ENCODE peak calls at places on chromosomes 1 and 21, in seven cellular contexts. One of them, this sample, is unnamed.

GRCh38 chr1:224736619-224737352 is 120.7 kb downstream of the CNIH3 start:
- DNase-seq in Calu3: no peak
- DNase-seq in iPS DF 19.7: no peak
- DNase-seq in GM23338: peak; percentile 31
- DNase-seq in stimulated activated CD8-positive, alpha-beta memory T cell treated with anti-CD3 and anti-CD28 coated beads, Interleukin-4, amount 100 ng/mL, for 1 hour: no peak
- DNase-seq in NCI-H2029 treated with DMSO at 0.1 percent for 48 hours: no peak
- DNase-seq in GM12891: no peak
- DNase-seq in this sample: no peak

GRCh38 chr1:81582467-81582986 is 218.2 kb upstream of the ADGRL2 start:
- DNase-seq in stimulated activated CD8-positive, alpha-beta memory T cell treated with anti-CD3 and anti-CD28 coated beads, Interleukin-4, amount 100 ng/mL, for 1 hour: no peak
- DNase-seq in iPS DF 19.7: no peak
- DNase-seq in GM12891: no peak
- DNase-seq in NCI-H2029 treated with DMSO at 0.1 percent for 48 hours: no peak
- DNase-seq in Calu3: no peak
- DNase-seq in GM23338: no peak
- DNase-seq in this sample: no peak

GRCh38 chr1:205630651-205631009 is 1.2 kb downstream of the ELK4 start:
- DNase-seq in NCI-H2029 treated with DMSO at 0.1 percent for 48 hours: no peak
- DNase-seq in stimulated activated CD8-positive, alpha-beta memory T cell treated with anti-CD3 and anti-CD28 coated beads, Interleukin-4, amount 100 ng/mL, for 1 hour: no peak
- DNase-seq in iPS DF 19.7: no peak
- DNase-seq in GM12891: no peak
- DNase-seq in Calu3: no peak
- DNase-seq in GM23338: no peak
- DNase-seq in this sample: no peak

GRCh38 chr1:66933887-66934700 is 9.3 kb downstream of the MIER1 start:
- DNase-seq in GM12891: no peak
- DNase-seq in stimulated activated CD8-positive, alpha-beta memory T cell treated with anti-CD3 and anti-CD28 coated beads, Interleukin-4, amount 100 ng/mL, for 1 hour: no peak
- DNase-seq in NCI-H2029 treated with DMSO at 0.1 percent for 48 hours: no peak
- DNase-seq in GM23338: no peak
- DNase-seq in Calu3: no peak
- DNase-seq in iPS DF 19.7: no peak
- DNase-seq in this sample: no peak

GRCh38 chr1:24619376-24619775 is 23.7 kb upstream of the SRRM1 start:
- DNase-seq in GM23338: no peak
- DNase-seq in stimulated activated CD8-positive, alpha-beta memory T cell treated with anti-CD3 and anti-CD28 coated beads, Interleukin-4, amount 100 ng/mL, for 1 hour: no peak
- DNase-seq in GM12891: no peak
- DNase-seq in iPS DF 19.7: no peak
- DNase-seq in NCI-H2029 treated with DMSO at 0.1 percent for 48 hours: no peak
- DNase-seq in Calu3: no peak
- DNase-seq in this sample: no peak

GRCh38 chr1:178571807-178572206 is 58.9 kb downstream of the TEX35 start:
- DNase-seq in GM23338: no peak
- DNase-seq in GM12891: no peak
- DNase-seq in NCI-H2029 treated with DMSO at 0.1 percent for 48 hours: no peak
- DNase-seq in iPS DF 19.7: no peak
- DNase-seq in stimulated activated CD8-positive, alpha-beta memory T cell treated with anti-CD3 and anti-CD28 coated beads, Interleukin-4, amount 100 ng/mL, for 1 hour: no peak
- DNase-seq in Calu3: no peak
- DNase-seq in this sample: no peak

GRCh38 chr21:29030909-29031308 is 6.4 kb downstream of the USP16 start:
- DNase-seq in stimulated activated CD8-positive, alpha-beta memory T cell treated with anti-CD3 and anti-CD28 coated beads, Interleukin-4, amount 100 ng/mL, for 1 hour: no peak
- DNase-seq in NCI-H2029 treated with DMSO at 0.1 percent for 48 hours: no peak
- DNase-seq in Calu3: no peak
- DNase-seq in iPS DF 19.7: no peak
- DNase-seq in GM12891: no peak
- DNase-seq in GM23338: no peak
- DNase-seq in this sample: no peak

GRCh38 chr1:218496561-218496960 is 151.4 kb downstream of the TGFB2 start:
- DNase-seq in GM12891: no peak
- DNase-seq in stimulated activated CD8-positive, alpha-beta memory T cell treated with anti-CD3 and anti-CD28 coated beads, Interleukin-4, amount 100 ng/mL, for 1 hour: no peak
- DNase-seq in NCI-H2029 treated with DMSO at 0.1 percent for 48 hours: no peak
- DNase-seq in Calu3: peak; percentile 73
- DNase-seq in GM23338: no peak
- DNase-seq in iPS DF 19.7: no peak
- DNase-seq in this sample: no peak

GRCh38 chr1:172894345-172895049 is 156.2 kb downstream of the TNFSF18 start:
- DNase-seq in GM12891: no peak
- DNase-seq in GM23338: no peak
- DNase-seq in NCI-H2029 treated with DMSO at 0.1 percent for 48 hours: no peak
- DNase-seq in stimulated activated CD8-positive, alpha-beta memory T cell treated with anti-CD3 and anti-CD28 coated beads, Interleukin-4, amount 100 ng/mL, for 1 hour: no peak
- DNase-seq in iPS DF 19.7: no peak
- DNase-seq in Calu3: no peak
- DNase-seq in this sample: no peak

GRCh38 chr1:47804127-47804526 is 193.1 kb downstream of the TRABD2B start:
- DNase-seq in Calu3: no peak
- DNase-seq in NCI-H2029 treated with DMSO at 0.1 percent for 48 hours: peak; percentile 21
- DNase-seq in GM12891: no peak
- DNase-seq in GM23338: no peak
- DNase-seq in iPS DF 19.7: no peak
- DNase-seq in stimulated activated CD8-positive, alpha-beta memory T cell treated with anti-CD3 and anti-CD28 coated beads, Interleukin-4, amount 100 ng/mL, for 1 hour: no peak
- DNase-seq in this sample: no peak

GRCh38 chr1:25695991-25696330 is 79.4 kb downstream of the MAN1C1 start:
- DNase-seq in NCI-H2029 treated with DMSO at 0.1 percent for 48 hours: no peak
- DNase-seq in iPS DF 19.7: no peak
- DNase-seq in stimulated activated CD8-positive, alpha-beta memory T cell treated with anti-CD3 and anti-CD28 coated beads, Interleukin-4, amount 100 ng/mL, for 1 hour: no peak
- DNase-seq in GM12891: no peak
- DNase-seq in GM23338: no peak
- DNase-seq in Calu3: no peak
- DNase-seq in this sample: no peak

GRCh38 chr1:87134625-87135024 is 194.1 kb upstream of the LMO4 start:
- DNase-seq in iPS DF 19.7: no peak
- DNase-seq in Calu3: no peak
- DNase-seq in NCI-H2029 treated with DMSO at 0.1 percent for 48 hours: no peak
- DNase-seq in GM23338: no peak
- DNase-seq in GM12891: no peak
- DNase-seq in stimulated activated CD8-positive, alpha-beta memory T cell treated with anti-CD3 and anti-CD28 coated beads, Interleukin-4, amount 100 ng/mL, for 1 hour: no peak
- DNase-seq in this sample: no peak

GRCh38 chr21:40924641-40925040 is 77.7 kb upstream of the DSCAM start:
- DNase-seq in GM12891: no peak
- DNase-seq in NCI-H2029 treated with DMSO at 0.1 percent for 48 hours: no peak
- DNase-seq in GM23338: no peak
- DNase-seq in Calu3: no peak
- DNase-seq in iPS DF 19.7: no peak
- DNase-seq in stimulated activated CD8-positive, alpha-beta memory T cell treated with anti-CD3 and anti-CD28 coated beads, Interleukin-4, amount 100 ng/mL, for 1 hour: no peak
- DNase-seq in this sample: no peak

GRCh38 chr1:232511172-232511571 is 118.8 kb downstream of the SIPA1L2 start:
- DNase-seq in Calu3: no peak
- DNase-seq in iPS DF 19.7: no peak
- DNase-seq in NCI-H2029 treated with DMSO at 0.1 percent for 48 hours: no peak
- DNase-seq in GM23338: no peak
- DNase-seq in stimulated activated CD8-positive, alpha-beta memory T cell treated with anti-CD3 and anti-CD28 coated beads, Interleukin-4, amount 100 ng/mL, for 1 hour: no peak
- DNase-seq in GM12891: no peak
- DNase-seq in this sample: peak; percentile 22

GRCh38 chr21:44869860-44870747 is 3.4 kb downstream of the PTTG1IP start:
- DNase-seq in iPS DF 19.7: no peak
- DNase-seq in NCI-H2029 treated with DMSO at 0.1 percent for 48 hours: no peak
- DNase-seq in Calu3: peak; percentile 77
- DNase-seq in GM12891: no peak
- DNase-seq in GM23338: no peak
- DNase-seq in stimulated activated CD8-positive, alpha-beta memory T cell treated with anti-CD3 and anti-CD28 coated beads, Interleukin-4, amount 100 ng/mL, for 1 hour: no peak
- DNase-seq in this sample: no peak